ENCODE peak calls at places on chromosome 2, in eight cellular contexts. Q is mucosa of gallbladder, K is Daoy, I is epithelial cell of esophagus, H is BJ, A is lower lobe of right lung, O is pons, E is NCI-H2081. W is an unnamed sample.

GRCh38 chr2:75428627-75429026 is 132.1 kb downstream of the EVA1A start:
- DNase-seq in Q (no peak), K (no peak), I (no peak), H (no peak), A (no peak), O (no peak), E (no peak), W (no peak)

GRCh38 chr2:214651451-214651850 is 158.0 kb downstream of the BARD1 start:
- DNase-seq in Q (no peak), K (no peak), I (no peak), H (no peak), A (no peak), O (no peak), E (no peak), W (no peak)

GRCh38 chr2:220226541-220226940 is 599.1 kb downstream of the SLC4A3 start:
- DNase-seq in Q (no peak), K (no peak), I (no peak), H (no peak), A (no peak), O (no peak), E (no peak), W (no peak)

GRCh38 chr2:111975053-111975552 is 76.7 kb downstream of the MERTK start:
- DNase-seq in Q (peak), K (peak), I (peak), H (peak), A (no peak), O (no peak), E (peak), W (peak)

GRCh38 chr2:71950256-71951066 is 197.2 kb downstream of the CYP26B1 start:
- DNase-seq in Q (no peak), K (peak), I (no peak), H (no peak), A (no peak), O (no peak), E (no peak), W (no peak)

GRCh38 chr2:206213514-206213845 is 53.8 kb downstream of the EEF1B2 start:
- DNase-seq in Q (no peak), K (no peak), I (no peak), H (no peak), A (no peak), O (no peak), E (no peak), W (no peak)

GRCh38 chr2:223108376-223109100 is 56.5 kb downstream of the KCNE4 start:
- DNase-seq in Q (no peak), K (no peak), I (no peak), H (peak), A (no peak), O (no peak), E (no peak), W (no peak)

GRCh38 chr2:17148298-17149228 is 369.7 kb downstream of the RAD51AP2 start:
- DNase-seq in Q (no peak), K (no peak), I (peak), H (no peak), A (peak), O (peak), E (peak), W (no peak)

GRCh38 chr2:206368484-206368883 is 74.8 kb upstream of the ADAM23 start:
- DNase-seq in Q (no peak), K (no peak), I (no peak), H (no peak), A (no peak), O (peak), E (no peak), W (no peak)

GRCh38 chr2:129936334-129936934 is 43.0 kb upstream of the RAB6C start:
- DNase-seq in Q (no peak), K (no peak), I (no peak), H (no peak), A (no peak), O (no peak), E (no peak), W (no peak)

GRCh38 chr2:23506460-23507266 is 121.7 kb downstream of the KLHL29 start:
- DNase-seq in Q (no peak), K (no peak), I (no peak), H (no peak), A (peak), O (no peak), E (no peak), W (no peak)

GRCh38 chr2:16126141-16126968 is 186.0 kb downstream of the MYCN start:
- DNase-seq in Q (peak), K (peak), I (peak), H (no peak), A (no peak), O (no peak), E (no peak), W (no peak)

GRCh38 chr2:207253946-207254345 is 88.2 kb upstream of the KLF7 start:
- DNase-seq in Q (no peak), K (peak), I (peak), H (peak), A (no peak), O (peak), E (no peak), W (peak)

GRCh38 chr2:241399941-241400922 is 44.1 kb downstream of the FARP2 start:
- DNase-seq in Q (peak), K (no peak), I (peak), H (no peak), A (no peak), O (no peak), E (no peak), W (no peak)

GRCh38 chr2:157420771-157421323 is 23.0 kb downstream of the CYTIP start:
- DNase-seq in Q (no peak), K (no peak), I (no peak), H (no peak), A (no peak), O (peak), E (no peak), W (no peak)

GRCh38 chr2:200310545-200310971 is 4.1 kb downstream of the SPATS2L start:
- DNase-seq in Q (no peak), K (no peak), I (peak), H (no peak), A (no peak), O (no peak), E (no peak), W (no peak)

GRCh38 chr2:160909781-160910242 is 250.4 kb upstream of the TANK start:
- DNase-seq in Q (no peak), K (peak), I (no peak), H (no peak), A (no peak), O (no peak), E (no peak), W (no peak)

GRCh38 chr2:44946681-44947360 is 5.3 kb downstream of the SIX3 start:
- DNase-seq in Q (no peak), K (no peak), I (no peak), H (no peak), A (no peak), O (no peak), E (no peak), W (no peak)

GRCh38 chr2:162011718-162012564 is 62.1 kb downstream of the DPP4 start:
- DNase-seq in Q (no peak), K (no peak), I (no peak), H (no peak), A (no peak), O (no peak), E (no peak), W (no peak)

GRCh38 chr2:72159611-72160010 is 11.9 kb upstream of the CYP26B1 start:
- DNase-seq in Q (no peak), K (no peak), I (no peak), H (no peak), A (no peak), O (no peak), E (no peak), W (no peak)

GRCh38 chr2:160252278-160252887 is 52.3 kb upstream of the ITGB6 start:
- DNase-seq in Q (no peak), K (no peak), I (peak), H (no peak), A (no peak), O (peak), E (peak), W (no peak)

GRCh38 chr2:133352719-133353118 is 215.5 kb downstream of the NCKAP5 start:
- DNase-seq in Q (peak), K (no peak), I (no peak), H (peak), A (no peak), O (no peak), E (no peak), W (no peak)